ENCODE peak calls at places on chromosomes 5 and 9, in nine cellular contexts. H is ovary, Z is osteoblast, G is thoracic aorta, B is fibroblast of pulmonary artery, O is body of pancreas, K is retinal pigment epithelial cell, U is uterus, N is HCT116. J is an unnamed sample.

GRCh38 chr9:23220957-23221356 is 605.1 kb downstream of the ELAVL2 start:
- DNase-seq in H (no peak), Z (no peak), G (no peak), B (no peak), O (no peak), K (no peak), U (no peak), N (no peak), J (no peak)

GRCh38 chr5:39432687-39433086 is 7.9 kb upstream of the DAB2 start:
- DNase-seq in H (no peak), Z (no peak), G (no peak), B (no peak), O (no peak), K (no peak), U (no peak), N (no peak), J (no peak)

GRCh38 chr5:127092690-127093089 is 19.4 kb upstream of the C5orf63 start:
- DNase-seq in H (no peak), Z (no peak), G (no peak), B (peak), O (no peak), K (no peak), U (no peak), N (no peak), J (no peak)

GRCh38 chr9:74784506-74784905 is 103.2 kb downstream of the TRPM6 start:
- DNase-seq in H (no peak), Z (no peak), G (no peak), B (no peak), O (no peak), K (no peak), U (no peak), N (no peak), J (no peak)

GRCh38 chr5:139705655-139706587 is 57.8 kb downstream of the CXXC5 start:
- DNase-seq in H (no peak), Z (peak), G (no peak), B (no peak), O (no peak), K (no peak), U (no peak), N (no peak), J (no peak)

GRCh38 chr9:133493428-133493827 is 14.5 kb upstream of the SLC2A6 start:
- DNase-seq in H (no peak), Z (peak), G (no peak), B (no peak), O (no peak), K (no peak), U (no peak), N (no peak), J (no peak)

GRCh38 chr5:133818031-133818431 is 150.4 kb downstream of the C5orf15 start:
- DNase-seq in H (peak), Z (no peak), G (peak), B (peak), O (peak), K (peak), U (no peak), N (no peak), J (peak)

GRCh38 chr9:137278913-137279711 is 1.6 kb downstream of the TOR4A start:
- DNase-seq in H (peak), Z (peak), G (no peak), B (no peak), O (no peak), K (no peak), U (no peak), N (no peak), J (no peak)

GRCh38 chr5:59428391-59428790 is 465.1 kb downstream of the PDE4D start:
- DNase-seq in H (no peak), Z (no peak), G (no peak), B (no peak), O (no peak), K (no peak), U (no peak), N (no peak), J (no peak)

GRCh38 chr9:111597852-111598729 is 1.4 kb downstream of the PTGR1 start:
- DNase-seq in H (peak), Z (peak), G (no peak), B (peak), O (peak), K (no peak), U (peak), N (peak), J (peak)

GRCh38 chr9:16344343-16344742 is 526.1 kb downstream of the BNC2 start:
- DNase-seq in H (peak), Z (peak), G (no peak), B (peak), O (no peak), K (peak), U (peak), N (no peak), J (no peak)

GRCh38 chr5:31894131-31894530 is 255.2 kb downstream of the PDZD2 start:
- DNase-seq in H (no peak), Z (no peak), G (no peak), B (no peak), O (no peak), K (no peak), U (no peak), N (no peak), J (no peak)

GRCh38 chr9:129436751-129437625 is 183.9 kb downstream of the C9orf50 start:
- DNase-seq in H (peak), Z (peak), G (no peak), B (peak), O (peak), K (peak), U (peak), N (no peak), J (peak)

GRCh38 chr9:81669011-81669739 is 20.2 kb downstream of the TLE1 start:
- DNase-seq in H (no peak), Z (peak), G (no peak), B (no peak), O (no peak), K (peak), U (no peak), N (no peak), J (no peak)

DNA sequence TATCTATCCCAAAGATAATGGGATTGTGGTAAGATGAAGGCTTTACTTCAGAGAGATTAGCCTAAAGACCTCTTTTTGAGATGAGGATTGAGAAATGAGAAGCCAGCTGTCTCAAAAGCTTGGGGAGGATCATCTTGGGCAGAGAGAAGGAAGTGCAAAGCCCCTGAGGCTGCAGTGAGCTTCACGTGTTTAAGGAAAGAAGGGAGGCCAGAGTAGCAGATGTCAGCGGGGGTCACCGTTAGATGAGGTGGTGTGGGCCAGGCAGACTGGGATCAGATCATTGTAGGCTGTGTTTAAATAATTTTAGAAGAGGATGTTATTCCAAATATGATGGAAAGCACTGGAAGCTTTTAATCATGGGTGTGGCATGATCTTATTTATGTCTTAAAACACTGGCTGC is 270.1 kb downstream of the ARHGEF28 start:
- DNase-seq in H (no peak), Z (no peak), G (no peak), B (no peak), O (no peak), K (no peak), U (no peak), N (no peak), J (no peak)
- H3K4me3 ChIP-seq in H (no peak), Z (no peak), G (no peak), B (no peak), O (no peak), K (no peak), U (no peak), N (no peak), J (no peak)

GRCh38 chr5:179678238-179679013 is 2.4 kb downstream of the CBY3 start:
- DNase-seq in H (peak), Z (peak), G (peak), B (peak), O (peak), K (peak), U (peak), N (peak), J (peak)
- TF ChIP-seq CTCF in H (no peak), Z (no peak), G (no peak), B (no peak), O (peak), K (no peak), U (no peak), N (no peak), J (no peak)

GRCh38 chr9:69172895-69173294 is 1.2 kb upstream of the TJP2 start:
- DNase-seq in H (no peak), Z (no peak), G (no peak), B (peak), O (no peak), K (no peak), U (no peak), N (no peak), J (no peak)

GRCh38 chr9:69174645-69175487 is 789 bp downstream of the TJP2 start:
- DNase-seq in H (peak), Z (peak), G (peak), B (peak), O (peak), K (peak), U (peak), N (no peak), J (peak)

GRCh38 chr9:69175488-69175872 is 1.4 kb downstream of the TJP2 start:
- DNase-seq in H (no peak), Z (no peak), G (no peak), B (no peak), O (no peak), K (no peak), U (no peak), N (no peak), J (no peak)

GRCh38 chr9:69173497-69173890 is 583 bp upstream of the TJP2 start:
- DNase-seq in H (no peak), Z (no peak), G (no peak), B (peak), O (no peak), K (no peak), U (peak), N (no peak), J (no peak)

GRCh38 chr9:69173891-69174644 is at the start of gene TJP2:
- DNase-seq in H (peak), Z (peak), G (peak), B (peak), O (peak), K (no peak), U (peak), N (no peak), J (peak)
- H3K4me3 ChIP-seq in H (peak), Z (peak), G (peak), B (peak), O (peak), K (peak), U (peak), N (no peak), J (peak)

GRCh38 chr5:26329562-26330189 is 708.7 kb downstream of the CDH9 start:
- DNase-seq in H (no peak), Z (no peak), G (no peak), B (no peak), O (no peak), K (no peak), U (no peak), N (no peak), J (no peak)
- TF ChIP-seq CTCF in H (no peak), Z (no peak), G (no peak), B (peak), O (no peak), K (peak), U (no peak), N (no peak), J (peak)

DNA sequence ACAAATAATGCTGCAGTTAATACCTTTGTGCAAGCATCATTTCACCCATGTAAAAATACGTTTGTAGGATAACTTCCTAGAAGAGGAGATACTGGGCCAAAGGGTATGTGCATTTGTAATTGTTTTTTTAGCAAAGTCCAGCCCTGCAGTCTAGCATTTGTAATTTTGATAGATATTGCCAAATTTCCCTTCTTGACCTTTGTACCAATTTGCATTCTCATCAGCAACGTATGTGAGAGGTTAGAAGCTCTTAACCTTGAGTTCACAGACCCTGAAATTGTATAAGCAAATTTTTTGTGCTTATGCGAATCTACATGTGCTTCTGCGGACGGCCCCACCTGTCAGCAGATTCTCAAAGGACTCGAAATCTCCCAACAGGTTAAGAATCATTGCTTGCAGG is 18.6 kb upstream of the TOMM5 start:
- DNase-seq in H (no peak), Z (no peak), G (no peak), B (no peak), O (no peak), K (no peak), U (no peak), N (no peak), J (no peak)
- H3K4me3 ChIP-seq in H (no peak), Z (no peak), G (no peak), B (no peak), O (no peak), K (no peak), U (no peak), N (no peak), J (no peak)

GRCh38 chr9:94745806-94746540 is 19.5 kb downstream of the AOPEP start:
- DNase-seq in H (no peak), Z (no peak), G (no peak), B (no peak), O (no peak), K (no peak), U (no peak), N (no peak), J (no peak)

GRCh38 chr9:94743035-94743954 is 16.8 kb downstream of the AOPEP start:
- DNase-seq in H (no peak), Z (no peak), G (no peak), B (peak), O (peak), K (no peak), U (no peak), N (no peak), J (no peak)

GRCh38 chr9:94741856-94742255 is 15.4 kb downstream of the AOPEP start:
- DNase-seq in H (no peak), Z (no peak), G (no peak), B (no peak), O (no peak), K (no peak), U (no peak), N (no peak), J (no peak)

GRCh38 chr9:94740191-94740874 is 13.8 kb downstream of the AOPEP start:
- DNase-seq in H (no peak), Z (no peak), G (no peak), B (no peak), O (no peak), K (no peak), U (no peak), N (no peak), J (no peak)
- TF ChIP-seq CTCF in H (no peak), Z (no peak), G (no peak), B (no peak), O (no peak), K (no peak), U (no peak), N (no peak), J (no peak)

DNA sequence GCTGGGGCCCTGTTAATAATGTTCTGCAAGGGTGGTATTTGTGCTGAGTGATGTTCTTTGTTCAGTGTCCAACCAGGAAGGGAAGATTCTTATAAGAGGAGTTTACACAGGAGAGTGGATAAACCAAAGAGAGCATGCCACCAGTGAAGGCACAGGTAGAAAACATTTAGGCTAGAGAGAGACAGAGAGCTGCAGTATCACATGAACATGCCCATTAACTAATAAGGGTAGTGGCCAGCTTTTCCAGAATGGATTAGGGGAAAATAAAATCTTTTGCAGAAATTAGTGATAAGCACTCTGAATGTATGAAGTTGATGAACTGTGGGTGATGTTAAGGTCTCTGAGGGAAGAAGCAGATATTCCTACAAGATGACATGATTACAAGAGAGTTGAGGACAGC is 54.1 kb upstream of the PRLR start:
- DNase-seq in H (no peak), Z (no peak), G (no peak), B (no peak), O (no peak), K (no peak), U (no peak), N (no peak), J (no peak)
- H3K4me3 ChIP-seq in H (no peak), Z (no peak), G (no peak), B (no peak), O (no peak), K (no peak), U (no peak), N (no peak), J (no peak)

J was measured in adrenal gland.